ENCODE peak calls at places on chromosome 13, in four cellular contexts. One of them, this sample, is unnamed.

GRCh38 chr13:66974174-66974573 is 256.0 kb downstream of the PCDH9 start:
- DNase-seq in H9: no peak
- DNase-seq in IMR-90: peak
- DNase-seq in trophoblast cell: no peak
- DNase-seq in this sample: no peak

GRCh38 chr13:110471156-110471832 is 90.2 kb downstream of the RAB20 start:
- DNase-seq in H9: no peak
- DNase-seq in IMR-90: no peak
- DNase-seq in trophoblast cell: peak
- DNase-seq in this sample: no peak

GRCh38 chr13:25180795-25181537 is 8.9 kb upstream of the AMER2 start:
- DNase-seq in H9: no peak
- DNase-seq in IMR-90: no peak
- DNase-seq in trophoblast cell: no peak
- DNase-seq in this sample: no peak

GRCh38 chr13:74298912-74299311 is 164.7 kb upstream of the KLF12 start:
- DNase-seq in H9: no peak
- DNase-seq in IMR-90: no peak
- DNase-seq in trophoblast cell: peak
- DNase-seq in this sample: no peak

GRCh38 chr13:66339214-66339613 is 890.9 kb downstream of the PCDH9 start:
- DNase-seq in H9: no peak
- DNase-seq in IMR-90: no peak
- DNase-seq in trophoblast cell: no peak
- DNase-seq in this sample: no peak

GRCh38 chr13:43368003-43368402 is 344.6 kb downstream of the DNAJC15 start:
- DNase-seq in H9: no peak
- DNase-seq in IMR-90: peak
- DNase-seq in trophoblast cell: peak
- DNase-seq in this sample: peak

GRCh38 chr13:21528616-21529015 is 69.5 kb upstream of the ZDHHC20 start:
- DNase-seq in H9: no peak
- DNase-seq in IMR-90: peak
- DNase-seq in trophoblast cell: peak
- DNase-seq in this sample: peak

GRCh38 chr13:43159007-43159406 is 135.6 kb downstream of the DNAJC15 start:
- DNase-seq in H9: no peak
- DNase-seq in IMR-90: peak
- DNase-seq in trophoblast cell: peak
- DNase-seq in this sample: no peak

GRCh38 chr13:102286326-102286725 is 115.5 kb downstream of the FGF14 start:
- DNase-seq in H9: no peak
- DNase-seq in IMR-90: peak
- DNase-seq in trophoblast cell: peak
- DNase-seq in this sample: peak

GRCh38 chr13:74819549-74819948 is 662.4 kb downstream of the TBC1D4 start:
- DNase-seq in H9: no peak
- DNase-seq in IMR-90: no peak
- DNase-seq in trophoblast cell: no peak
- DNase-seq in this sample: no peak

GRCh38 chr13:102394158-102395053 is 7.4 kb downstream of the FGF14 start:
- DNase-seq in H9: peak
- DNase-seq in IMR-90: peak
- DNase-seq in trophoblast cell: peak
- DNase-seq in this sample: peak

GRCh38 chr13:35252536-35253205 is 223.8 kb downstream of the MAB21L1 start:
- DNase-seq in H9: peak
- DNase-seq in IMR-90: no peak
- DNase-seq in trophoblast cell: no peak
- DNase-seq in this sample: no peak

GRCh38 chr13:95902736-95903135 is 150.5 kb downstream of the UGGT2 start:
- DNase-seq in H9: no peak
- DNase-seq in IMR-90: no peak
- DNase-seq in trophoblast cell: no peak
- DNase-seq in this sample: no peak

GRCh38 chr13:34810996-34811395 is 131.1 kb upstream of the NBEA start:
- DNase-seq in H9: no peak
- DNase-seq in IMR-90: no peak
- DNase-seq in trophoblast cell: peak
- DNase-seq in this sample: no peak

GRCh38 chr13:35549481-35549880 is 73.0 kb upstream of the MAB21L1 start:
- DNase-seq in H9: no peak
- DNase-seq in IMR-90: peak
- DNase-seq in trophoblast cell: peak
- DNase-seq in this sample: peak

GRCh38 chr13:114097504-114097892 is 34.9 kb downstream of the RASA3 start:
- DNase-seq in H9: no peak
- DNase-seq in IMR-90: no peak
- DNase-seq in trophoblast cell: no peak
- DNase-seq in this sample: no peak

GRCh38 chr13:73038064-73038463 is 20.7 kb upstream of the KLF5 start:
- DNase-seq in H9: no peak
- DNase-seq in IMR-90: no peak
- DNase-seq in trophoblast cell: no peak
- DNase-seq in this sample: no peak

GRCh38 chr13:35460061-35460460 is 16.4 kb downstream of the MAB21L1 start:
- DNase-seq in H9: no peak
- DNase-seq in IMR-90: no peak
- DNase-seq in trophoblast cell: no peak
- DNase-seq in this sample: no peak

GRCh38 chr13:20721454-20722357 is 18.2 kb downstream of the IL17D start:
- DNase-seq in H9: peak
- DNase-seq in IMR-90: peak
- DNase-seq in trophoblast cell: peak
- DNase-seq in this sample: peak

GRCh38 chr13:26010487-26011207 is 41.2 kb downstream of the SHISA2 start:
- DNase-seq in H9: no peak
- DNase-seq in IMR-90: no peak
- DNase-seq in trophoblast cell: no peak
- DNase-seq in this sample: no peak

DNA sequence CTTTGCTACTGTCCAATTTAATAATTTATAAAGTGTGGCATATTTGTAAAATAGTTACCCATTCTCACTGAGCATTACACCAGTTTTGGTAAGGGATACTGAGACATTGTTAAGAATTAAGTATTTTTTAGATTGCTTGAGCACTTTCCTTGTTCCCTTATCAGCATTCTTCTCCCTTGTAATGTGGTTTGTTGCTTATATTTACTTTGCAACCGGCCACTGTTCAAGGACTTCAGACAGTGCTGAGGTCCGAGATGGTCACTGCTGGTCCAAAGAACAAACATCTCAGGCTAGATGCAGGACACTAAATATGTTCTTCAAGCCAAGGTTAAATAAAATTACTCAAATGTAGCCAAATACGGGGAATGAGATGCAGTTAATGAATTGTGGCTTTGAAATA is 161.4 kb downstream of the TM9SF2 start:
- DNase-seq in H9: no peak
- DNase-seq in IMR-90: no peak
- DNase-seq in trophoblast cell: no peak
- DNase-seq in this sample: no peak
- H3K18ac ChIP-seq in H9: no peak
- H3K18ac ChIP-seq in IMR-90: no peak
- H3K18ac ChIP-seq in trophoblast cell: no peak
- H3K18ac ChIP-seq in this sample: no peak

GRCh38 chr13:76886292-76887061 is at the start of gene KCTD12:
- DNase-seq in H9: peak
- DNase-seq in IMR-90: peak
- DNase-seq in trophoblast cell: peak
- DNase-seq in this sample: peak

GRCh38 chr13:76886005-76886291 is 257 bp downstream of the KCTD12 start:
- DNase-seq in H9: no peak
- DNase-seq in IMR-90: no peak
- DNase-seq in trophoblast cell: no peak
- DNase-seq in this sample: no peak

GRCh38 chr13:76884167-76884566 is 2.0 kb downstream of the KCTD12 start:
- DNase-seq in H9: peak
- DNase-seq in IMR-90: no peak
- DNase-seq in trophoblast cell: peak
- DNase-seq in this sample: peak

GRCh38 chr13:76885203-76886004 is 801 bp downstream of the KCTD12 start:
- DNase-seq in H9: peak
- DNase-seq in IMR-90: peak
- DNase-seq in trophoblast cell: peak
- DNase-seq in this sample: peak

DNA sequence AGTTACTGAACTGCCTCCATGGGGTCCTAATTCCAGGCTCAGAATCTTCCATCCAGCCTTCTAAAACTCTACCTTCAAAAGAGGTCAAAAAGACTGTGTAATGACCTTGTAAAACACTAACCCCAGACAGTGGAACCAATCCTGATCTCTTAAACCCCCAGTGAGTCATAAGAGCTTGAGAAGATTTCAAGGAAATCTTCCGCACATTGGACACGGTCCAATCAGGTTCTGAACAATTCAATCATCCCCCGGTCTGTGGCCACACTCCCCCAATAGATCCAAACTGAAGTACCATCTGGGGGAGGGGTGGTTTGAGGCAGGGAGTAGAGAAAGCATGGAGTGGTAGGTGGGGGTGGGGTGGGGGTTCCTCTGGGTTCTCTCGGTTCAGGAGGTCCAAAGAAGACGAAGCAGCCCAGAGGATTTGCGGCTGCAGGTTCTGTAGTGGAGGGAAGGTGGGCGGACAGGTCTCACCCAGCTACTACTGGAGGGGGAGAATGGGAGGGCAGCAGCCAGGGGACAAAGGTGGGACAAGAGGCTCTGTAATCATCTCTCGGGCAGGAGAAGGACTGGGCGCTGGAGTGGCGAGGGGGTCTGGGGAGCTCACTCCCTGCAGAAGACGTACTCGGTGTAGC is 1.5 kb downstream of the KCTD12 start:
- DNase-seq in H9: no peak
- DNase-seq in IMR-90: peak
- DNase-seq in trophoblast cell: peak
- DNase-seq in this sample: peak
- H3K23ac ChIP-seq in H9: no peak
- H3K23ac ChIP-seq in IMR-90: peak
- H3K23ac ChIP-seq in trophoblast cell: no peak
- H3K23ac ChIP-seq in this sample: no peak

DNA sequence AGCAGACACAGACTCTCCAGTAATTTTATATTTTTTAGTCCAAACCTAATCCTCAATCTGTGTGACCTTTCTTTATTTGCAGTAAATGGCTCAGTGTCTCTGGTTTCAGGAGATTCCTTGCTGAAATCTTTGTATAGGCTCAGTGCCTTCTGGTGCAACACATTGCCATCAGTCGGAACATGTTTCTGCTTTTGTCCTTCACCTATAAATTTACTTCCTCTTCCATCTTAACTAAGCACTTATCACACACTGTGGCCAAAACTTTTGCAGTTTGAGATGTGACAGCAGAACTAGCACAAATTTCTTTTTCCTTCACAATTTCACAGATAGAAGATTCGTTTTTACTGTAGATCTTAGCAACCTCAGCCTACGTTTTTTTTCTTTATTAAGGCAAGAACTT is 44.1 kb downstream of the NDFIP2 start:
- DNase-seq in H9: no peak
- DNase-seq in IMR-90: no peak
- DNase-seq in trophoblast cell: no peak
- DNase-seq in this sample: no peak
- H2AK5ac ChIP-seq in H9: no peak
- H2AK5ac ChIP-seq in IMR-90: no peak
- H2AK5ac ChIP-seq in trophoblast cell: no peak
- H2AK5ac ChIP-seq in this sample: no peak

GRCh38 chr13:99986751-99987150 is 5.2 kb downstream of the ZIC2 start:
- DNase-seq in H9: no peak
- DNase-seq in IMR-90: no peak
- DNase-seq in trophoblast cell: no peak
- DNase-seq in this sample: no peak
- H3K18ac ChIP-seq in H9: no peak
- H3K18ac ChIP-seq in IMR-90: no peak
- H3K18ac ChIP-seq in trophoblast cell: no peak
- H3K18ac ChIP-seq in this sample: no peak